ENCODE peak calls at places on chromosomes 5 and 9, in ten cellular contexts. L, I, Q, Z, Y, D, O, A, R and W are unnamed samples.

GRCh38 chr9:75451505-75451904 is 363.2 kb downstream of the OSTF1 start:
- DNase-seq in L (no peak), I (no peak), Q (no peak), Z (no peak), Y (no peak), D (no peak), O (peak; percentile 58), A (no peak), R (no peak), W (no peak)

GRCh38 chr9:1051286-1052118 is 1.3 kb downstream of the DMRT2 start:
- DNase-seq in L (no peak), I (no peak), Q (peak; percentile 31), Z (peak; percentile 42), Y (peak; percentile 38), D (no peak), O (no peak), A (peak; percentile 87), R (no peak), W (no peak)

GRCh38 chr9:33877727-33878489 is 60.9 kb downstream of the UBE2R2 start:
- DNase-seq in L (no peak), I (no peak), Q (no peak), Z (no peak), Y (no peak), D (no peak), O (peak; percentile 35), A (no peak), R (no peak), W (no peak)

GRCh38 chr9:71929223-71929622 is 17.8 kb downstream of the C9orf85 start:
- DNase-seq in L (no peak), I (no peak), Q (no peak), Z (no peak), Y (no peak), D (no peak), O (no peak), A (no peak), R (no peak), W (no peak)

GRCh38 chr9:112056986-112057385 is 118.1 kb downstream of the SUSD1 start:
- DNase-seq in L (no peak), I (no peak), Q (no peak), Z (no peak), Y (no peak), D (no peak), O (no peak), A (no peak), R (no peak), W (no peak)

GRCh38 chr9:120949290-120949689 is 22.7 kb upstream of the TRAF1 start:
- DNase-seq in L (no peak), I (no peak), Q (no peak), Z (no peak), Y (no peak), D (no peak), O (no peak), A (no peak), R (no peak), W (no peak)

GRCh38 chr5:59583810-59584562 is 309.5 kb downstream of the PDE4D start:
- DNase-seq in L (no peak), I (no peak), Q (no peak), Z (no peak), Y (no peak), D (no peak), O (no peak), A (no peak), R (no peak), W (no peak)

GRCh38 chr9:130185494-130186005 is 13.3 kb downstream of the NCS1 start:
- DNase-seq in L (no peak), I (no peak), Q (no peak), Z (no peak), Y (no peak), D (no peak), O (peak; percentile 66), A (no peak), R (no peak), W (no peak)

GRCh38 chr5:151870820-151871219 is 53.8 kb downstream of the GLRA1 start:
- DNase-seq in L (no peak), I (no peak), Q (peak; percentile 38), Z (no peak), Y (no peak), D (no peak), O (no peak), A (no peak), R (no peak), W (peak; percentile 67)

GRCh38 chr9:12819436-12820185 is 44.8 kb downstream of the LURAP1L start:
- DNase-seq in L (no peak), I (no peak), Q (no peak), Z (peak; percentile 8), Y (no peak), D (peak; percentile 28), O (no peak), A (no peak), R (no peak), W (no peak)

GRCh38 chr9:122810306-122810946 is 10.5 kb downstream of the OR1K1 start:
- DNase-seq in L (peak; percentile 53), I (peak; percentile 63), Q (peak; percentile 82), Z (peak; percentile 60), Y (peak; percentile 80), D (peak; percentile 61), O (peak; percentile 68), A (peak; percentile 95), R (peak; percentile 68), W (peak; percentile 83)

GRCh38 chr9:36584626-36585460 is 12.1 kb downstream of the MELK start:
- DNase-seq in L (no peak), I (no peak), Q (no peak), Z (no peak), Y (no peak), D (no peak), O (no peak), A (no peak), R (no peak), W (no peak)

GRCh38 chr9:105246656-105247162 is 2.3 kb downstream of the SLC44A1 start:
- DNase-seq in L (no peak), I (no peak), Q (no peak), Z (no peak), Y (no peak), D (no peak), O (no peak), A (no peak), R (no peak), W (no peak)
- TF ChIP-seq POLR2A in L (no peak), I (no peak), Q (no peak), Z (no peak), Y (no peak), D (no peak), O (no peak), A (no peak), R (no peak), W (no peak)

GRCh38 chr5:179623001-179623905 is at the start of gene HNRNPH1:
- DNase-seq in L (peak; percentile 98), I (peak; percentile 98), Q (peak; percentile 98), Z (peak; percentile 96), Y (peak; percentile 99), D (peak; percentile 97), O (peak; percentile 99), A (peak; percentile 100), R (peak; percentile 99), W (peak; percentile 100)
- TF ChIP-seq POLR2A in L (peak; percentile 100), I (peak; percentile 100), Q (peak; percentile 100), Z (peak; percentile 100), Y (peak; percentile 98), D (peak; percentile 99), O (peak; percentile 96), A (no peak), R (peak; percentile 100), W (peak; percentile 100)

GRCh38 chr9:132982508-132982907 is 4.0 kb downstream of the GFI1B start:
- DNase-seq in L (no peak), I (no peak), Q (no peak), Z (no peak), Y (no peak), D (no peak), O (no peak), A (no peak), R (no peak), W (no peak)

GRCh38 chr9:132973713-132974112 is 4.8 kb upstream of the GFI1B start:
- DNase-seq in L (no peak), I (no peak), Q (peak; percentile 45), Z (no peak), Y (no peak), D (peak; percentile 8), O (no peak), A (no peak), R (no peak), W (no peak)

GRCh38 chr9:132976571-132976970 is 1.9 kb upstream of the GFI1B start:
- DNase-seq in L (no peak), I (no peak), Q (no peak), Z (no peak), Y (no peak), D (no peak), O (no peak), A (no peak), R (no peak), W (no peak)

GRCh38 chr9:132977626-132978450 is 656 bp upstream of the GFI1B start:
- DNase-seq in L (no peak), I (peak; percentile 46), Q (peak; percentile 83), Z (peak; percentile 33), Y (peak; percentile 74), D (peak; percentile 54), O (peak; percentile 19), A (no peak), R (peak; percentile 36), W (peak; percentile 87)

GRCh38 chr9:132978451-132979087 is at the start of gene GFI1B:
- DNase-seq in L (no peak), I (no peak), Q (no peak), Z (no peak), Y (no peak), D (no peak), O (no peak), A (no peak), R (no peak), W (no peak)
- TF ChIP-seq POLR2A in L (no peak), I (no peak), Q (no peak), Z (no peak), Y (no peak), D (no peak), O (no peak), A (no peak), R (no peak), W (no peak)

GRCh38 chr9:129140397-129141065 is 29.3 kb downstream of the PTPA start:
- DNase-seq in L (peak; percentile 54), I (peak; percentile 53), Q (no peak), Z (no peak), Y (peak; percentile 73), D (no peak), O (peak; percentile 58), A (peak; percentile 90), R (peak; percentile 69), W (no peak)

GRCh38 chr9:129142536-129142935 is 31.3 kb downstream of the PTPA start:
- DNase-seq in L (no peak), I (no peak), Q (no peak), Z (no peak), Y (no peak), D (no peak), O (no peak), A (no peak), R (no peak), W (no peak)

GRCh38 chr9:129139993-129140396 is 28.8 kb downstream of the PTPA start:
- DNase-seq in L (peak; percentile 96), I (peak; percentile 90), Q (peak; percentile 95), Z (peak; percentile 97), Y (peak; percentile 89), D (peak; percentile 95), O (peak; percentile 99), A (peak; percentile 97), R (peak; percentile 91), W (peak; percentile 97)

GRCh38 chr9:129142115-129142514 is 30.9 kb downstream of the PTPA start:
- DNase-seq in L (no peak), I (no peak), Q (no peak), Z (no peak), Y (no peak), D (no peak), O (no peak), A (no peak), R (no peak), W (no peak)

GRCh38 chr9:129141066-129142041 is 30.1 kb downstream of the PTPA start:
- DNase-seq in L (peak; percentile 61), I (peak; percentile 66), Q (no peak), Z (peak; percentile 79), Y (peak; percentile 70), D (no peak), O (peak; percentile 84), A (peak; percentile 92), R (peak; percentile 72), W (no peak)
- TF ChIP-seq POLR2A in L (no peak), I (peak; percentile 28), Q (no peak), Z (peak; percentile 20), Y (no peak), D (no peak), O (no peak), A (no peak), R (no peak), W (no peak)